ENCODE peak calls at places on chromosomes 6 and 20, in four cellular contexts. O, N, G and U are unnamed samples.
A peak's percentile ranks its signal among the peaks of the same experiment; 100 is the strongest.

GRCh38 chr6:135191508-135192255 is 10.6 kb downstream of the MYB start:
- DNase-seq in O (no peak), N (no peak), G (no peak), U (no peak)

GRCh38 chr6:22764521-22764920 is 195.2 kb downstream of the HDGFL1 start:
- DNase-seq in O (no peak), N (no peak), G (no peak), U (no peak)

GRCh38 chr6:38173909-38174308 is 354.4 kb downstream of the ZFAND3 start:
- DNase-seq in O (no peak), N (no peak), G (no peak), U (no peak)

GRCh38 chr6:13289789-13290318 is 38.5 kb downstream of the TBC1D7 start:
- DNase-seq in O (no peak), N (no peak), G (no peak), U (peak; percentile 5)

GRCh38 chr6:122284848-122285247 is 114.6 kb upstream of the HSF2 start:
- DNase-seq in O (no peak), N (no peak), G (no peak), U (no peak)

GRCh38 chr20:24485981-24486380 is 16.6 kb downstream of the SYNDIG1 start:
- DNase-seq in O (no peak), N (no peak), G (no peak), U (no peak)

GRCh38 chr6:44505751-44506150 is 118.2 kb downstream of the CDC5L start:
- DNase-seq in O (no peak), N (no peak), G (no peak), U (no peak)

GRCh38 chr6:42503894-42504293 is 52.2 kb upstream of the TRERF1 start:
- DNase-seq in O (no peak), N (no peak), G (no peak), U (no peak)

GRCh38 chr6:37432590-37432915 is 468 bp upstream of the CMTR1 start:
- DNase-seq in O (no peak), N (no peak), G (no peak), U (no peak)

GRCh38 chr20:54068966-54069365 is 1.4 kb downstream of the BCAS1 start:
- DNase-seq in O (no peak), N (no peak), G (no peak), U (no peak)

GRCh38 chr20:22374678-22375590 is 209.4 kb downstream of the FOXA2 start:
- DNase-seq in O (no peak), N (no peak), G (no peak), U (no peak)

GRCh38 chr6:113859349-113860164 is 2.4 kb downstream of the MARCKS start:
- DNase-seq in O (no peak), N (peak; percentile 84), G (no peak), U (no peak)

GRCh38 chr20:24618739-24619138 is 149.3 kb downstream of the SYNDIG1 start:
- DNase-seq in O (no peak), N (no peak), G (no peak), U (no peak)

GRCh38 chr6:105981888-105982358 is 104.2 kb upstream of the PRDM1 start:
- DNase-seq in O (no peak), N (no peak), G (no peak), U (no peak)

GRCh38 chr6:73309534-73309783 is 44.6 kb downstream of the DPPA5 start:
- DNase-seq in O (no peak), N (no peak), G (no peak), U (no peak)

GRCh38 chr6:142015011-142015410 is 117.7 kb upstream of the GJE1 start:
- DNase-seq in O (no peak), N (no peak), G (no peak), U (no peak)

GRCh38 chr6:37109714-37110454 is 60.1 kb upstream of the PIM1 start:
- DNase-seq in O (no peak), N (no peak), G (no peak), U (no peak)

GRCh38 chr6:75524322-75524972 is 30.8 kb upstream of the FILIP1 start:
- DNase-seq in O (peak; percentile 54), N (no peak), G (no peak), U (no peak)

GRCh38 chr6:88266126-88266525 is 100.0 kb upstream of the CNR1 start:
- DNase-seq in O (no peak), N (no peak), G (no peak), U (no peak)

GRCh38 chr6:125477849-125478248 is 176.1 kb upstream of the HDDC2 start:
- DNase-seq in O (no peak), N (no peak), G (no peak), U (no peak)

GRCh38 chr6:18269253-18269652 is 4.9 kb upstream of the DEK start:
- DNase-seq in O (no peak), N (no peak), G (no peak), U (no peak)

GRCh38 chr6:46466570-46466969 is 24.7 kb downstream of the RCAN2 start:
- DNase-seq in O (no peak), N (no peak), G (no peak), U (no peak)

GRCh38 chr20:24100370-24101011 is 111.9 kb upstream of the GGTLC1 start:
- DNase-seq in O (no peak), N (no peak), G (peak; percentile 44), U (no peak)

GRCh38 chr20:33602826-33603590 is 59.1 kb upstream of the C20orf144 start:
- DNase-seq in O (no peak), N (no peak), G (no peak), U (no peak)

GRCh38 chr6:79277109-79277508 is 42.6 kb upstream of the HMGN3 start:
- DNase-seq in O (no peak), N (no peak), G (no peak), U (no peak)

GRCh38 chr20:43459022-43459942 is 1.6 kb downstream of the SRSF6 start:
- DNase-seq in O (no peak), N (no peak), G (no peak), U (no peak)

GRCh38 chr6:43972179-43972914 is 154.9 kb downstream of the MRPL14 start:
- DNase-seq in O (no peak), N (no peak), G (no peak), U (no peak)

GRCh38 chr6:36364669-36365479 is 22.6 kb downstream of the ETV7 start:
- DNase-seq in O (no peak), N (no peak), G (no peak), U (no peak)

GRCh38 chr6:24313477-24314141 is 44.2 kb downstream of the DCDC2 start:
- DNase-seq in O (peak; percentile 15), N (peak; percentile 57), G (no peak), U (no peak)

GRCh38 chr6:9404351-9405146 is 969.2 kb upstream of the SLC35B3 start:
- DNase-seq in O (no peak), N (no peak), G (no peak), U (no peak)

GRCh38 chr20:23456873-23457272 is 4.2 kb upstream of the CST11 start:
- DNase-seq in O (no peak), N (no peak), G (no peak), U (no peak)

GRCh38 chr6:78947962-78948361 is 80.6 kb downstream of the IRAK1BP1 start:
- DNase-seq in O (no peak), N (no peak), G (no peak), U (no peak)

GRCh38 chr20:10217517-10218410 is 866 bp upstream of the SNAP25 start:
- DNase-seq in O (peak; percentile 65), N (peak; percentile 52), G (no peak), U (peak; percentile 27)

GRCh38 chr20:46978871-46979536 is 84.4 kb downstream of the EYA2 start:
- DNase-seq in O (no peak), N (no peak), G (no peak), U (no peak)

GRCh38 chr20:35729836-35730582 is 12.1 kb downstream of the RBM39 start:
- DNase-seq in O (no peak), N (no peak), G (no peak), U (no peak)

GRCh38 chr20:13423472-13424173 is 202.5 kb downstream of the ISM1 start:
- DNase-seq in O (no peak), N (no peak), G (no peak), U (no peak)

GRCh38 chr6:40436685-40437604 is 150.2 kb downstream of the LRFN2 start:
- DNase-seq in O (no peak), N (no peak), G (no peak), U (no peak)

GRCh38 chr6:73418081-73418741 is 23.6 kb downstream of the DDX43 start:
- DNase-seq in O (no peak), N (no peak), G (no peak), U (no peak)

GRCh38 chr20:35595901-35596300 is 19.7 kb upstream of the SPAG4 start:
- DNase-seq in O (no peak), N (no peak), G (no peak), U (no peak)

GRCh38 chr20:6657111-6657510 is 110.4 kb upstream of the BMP2 start:
- DNase-seq in O (no peak), N (no peak), G (no peak), U (no peak)

GRCh38 chr20:18258126-18258860 is 30.0 kb upstream of the ZNF133 start:
- DNase-seq in O (no peak), N (no peak), G (no peak), U (no peak)
- TF ChIP-seq CTCF in O (peak; percentile 9), N (no peak), G (no peak), U (no peak)

GRCh38 chr6:32796848-32797776 is 19.7 kb downstream of the HLA-DOB start:
- DNase-seq in O (peak; percentile 34), N (peak; percentile 83), G (peak; percentile 78), U (peak; percentile 97)
- TF ChIP-seq CTCF in O (peak; percentile 67), N (peak; percentile 95), G (peak; percentile 97), U (peak; percentile 91)

GRCh38 chr6:85450578-85450884 is 648 bp downstream of the NT5E start:
- DNase-seq in O (no peak), N (no peak), G (no peak), U (no peak)
- TF ChIP-seq CTCF in O (peak; percentile 38), N (no peak), G (no peak), U (no peak)

GRCh38 chr20:40536866-40537265 is 152.2 kb downstream of the MAFB start:
- DNase-seq in O (no peak), N (no peak), G (no peak), U (no peak)

GRCh38 chr20:40535816-40536215 is 153.2 kb downstream of the MAFB start:
- DNase-seq in O (no peak), N (no peak), G (no peak), U (no peak)

GRCh38 chr20:40532103-40532502 is 156.9 kb downstream of the MAFB start:
- DNase-seq in O (no peak), N (no peak), G (no peak), U (no peak)
- TF ChIP-seq CTCF in O (peak; percentile 17), N (no peak), G (no peak), U (no peak)

GRCh38 chr6:149963462-149964242 is at the start of gene ULBP1:
- DNase-seq in O (peak; percentile 73), N (peak; percentile 92), G (peak; percentile 62), U (peak; percentile 81)
- TF ChIP-seq CTCF in O (no peak), N (no peak), G (no peak), U (no peak)

GRCh38 chr6:53070808-53071207 is 5.6 kb downstream of the FBXO9 start:
- DNase-seq in O (no peak), N (no peak), G (no peak), U (no peak)
- TF ChIP-seq CTCF in O (no peak), N (no peak), G (peak; percentile 22), U (no peak)